ENCODE peak calls at places on chromosomes 13 and 19, in nine cellular contexts. One of them, this sample, is unnamed.

GRCh38 chr13:46179576-46180368 is 2.2 kb downstream of the LCP1 start:
- DNase-seq in AG09309: no peak
- DNase-seq in cardiac fibroblast: no peak
- DNase-seq in body of pancreas: peak
- DNase-seq in activated CD4-positive, alpha-beta T cell treated with anti-CD3 and anti-CD28 coated beads, Interleukin-2, amount 50 U/mL, for 1 hour: peak
- DNase-seq in GM04503: no peak
- DNase-seq in CD8-positive, alpha-beta memory T cell: peak
- DNase-seq in T-helper 1 cell: peak
- DNase-seq in SHP77: no peak
- DNase-seq in this sample: no peak

GRCh38 chr19:19155495-19156219 is 14.4 kb downstream of the MEF2B start:
- DNase-seq in cardiac fibroblast: no peak
- DNase-seq in SHP77: no peak
- DNase-seq in activated CD4-positive, alpha-beta T cell treated with anti-CD3 and anti-CD28 coated beads, Interleukin-2, amount 50 U/mL, for 1 hour: no peak
- DNase-seq in body of pancreas: no peak
- DNase-seq in GM04503: no peak
- DNase-seq in CD8-positive, alpha-beta memory T cell: no peak
- DNase-seq in AG09309: no peak
- DNase-seq in T-helper 1 cell: no peak
- DNase-seq in this sample: no peak

GRCh38 chr19:1929051-1929742 is 11.8 kb upstream of the CSNK1G2 start:
- DNase-seq in GM04503: no peak
- DNase-seq in activated CD4-positive, alpha-beta T cell treated with anti-CD3 and anti-CD28 coated beads, Interleukin-2, amount 50 U/mL, for 1 hour: peak
- DNase-seq in SHP77: peak
- DNase-seq in AG09309: no peak
- DNase-seq in T-helper 1 cell: peak
- DNase-seq in body of pancreas: peak
- DNase-seq in CD8-positive, alpha-beta memory T cell: peak
- DNase-seq in cardiac fibroblast: peak
- DNase-seq in this sample: peak

GRCh38 chr13:40639226-40639681 is 27.2 kb downstream of the FOXO1 start:
- DNase-seq in T-helper 1 cell: no peak
- DNase-seq in activated CD4-positive, alpha-beta T cell treated with anti-CD3 and anti-CD28 coated beads, Interleukin-2, amount 50 U/mL, for 1 hour: no peak
- DNase-seq in CD8-positive, alpha-beta memory T cell: no peak
- DNase-seq in GM04503: no peak
- DNase-seq in SHP77: no peak
- DNase-seq in AG09309: no peak
- DNase-seq in cardiac fibroblast: peak
- DNase-seq in body of pancreas: no peak
- DNase-seq in this sample: no peak

GRCh38 chr19:43820098-43820860 is 6.8 kb upstream of the ZNF283 start:
- DNase-seq in body of pancreas: peak
- DNase-seq in SHP77: no peak
- DNase-seq in GM04503: peak
- DNase-seq in activated CD4-positive, alpha-beta T cell treated with anti-CD3 and anti-CD28 coated beads, Interleukin-2, amount 50 U/mL, for 1 hour: no peak
- DNase-seq in cardiac fibroblast: peak
- DNase-seq in CD8-positive, alpha-beta memory T cell: no peak
- DNase-seq in AG09309: no peak
- DNase-seq in T-helper 1 cell: peak
- DNase-seq in this sample: no peak

GRCh38 chr19:30674656-30675055 is 302.5 kb downstream of the ZNF536 start:
- DNase-seq in GM04503: no peak
- DNase-seq in CD8-positive, alpha-beta memory T cell: no peak
- DNase-seq in T-helper 1 cell: no peak
- DNase-seq in body of pancreas: no peak
- DNase-seq in AG09309: no peak
- DNase-seq in SHP77: no peak
- DNase-seq in activated CD4-positive, alpha-beta T cell treated with anti-CD3 and anti-CD28 coated beads, Interleukin-2, amount 50 U/mL, for 1 hour: no peak
- DNase-seq in cardiac fibroblast: no peak
- DNase-seq in this sample: no peak

GRCh38 chr13:34863360-34864135 is 78.5 kb upstream of the NBEA start:
- DNase-seq in activated CD4-positive, alpha-beta T cell treated with anti-CD3 and anti-CD28 coated beads, Interleukin-2, amount 50 U/mL, for 1 hour: no peak
- DNase-seq in SHP77: no peak
- DNase-seq in cardiac fibroblast: peak
- DNase-seq in body of pancreas: no peak
- DNase-seq in GM04503: peak
- DNase-seq in CD8-positive, alpha-beta memory T cell: no peak
- DNase-seq in T-helper 1 cell: no peak
- DNase-seq in AG09309: peak
- DNase-seq in this sample: no peak

GRCh38 chr13:46168341-46168740 is 13.6 kb downstream of the LCP1 start:
- DNase-seq in CD8-positive, alpha-beta memory T cell: peak
- DNase-seq in body of pancreas: no peak
- DNase-seq in cardiac fibroblast: peak
- DNase-seq in GM04503: no peak
- DNase-seq in T-helper 1 cell: no peak
- DNase-seq in SHP77: no peak
- DNase-seq in AG09309: no peak
- DNase-seq in activated CD4-positive, alpha-beta T cell treated with anti-CD3 and anti-CD28 coated beads, Interleukin-2, amount 50 U/mL, for 1 hour: no peak
- DNase-seq in this sample: peak

GRCh38 chr19:34171539-34171876 is 796 bp upstream of the LSM14A start:
- DNase-seq in AG09309: no peak
- DNase-seq in SHP77: no peak
- DNase-seq in CD8-positive, alpha-beta memory T cell: no peak
- DNase-seq in T-helper 1 cell: no peak
- DNase-seq in body of pancreas: no peak
- DNase-seq in GM04503: peak
- DNase-seq in cardiac fibroblast: no peak
- DNase-seq in activated CD4-positive, alpha-beta T cell treated with anti-CD3 and anti-CD28 coated beads, Interleukin-2, amount 50 U/mL, for 1 hour: no peak
- DNase-seq in this sample: no peak

This sample was measured in ovary.